ENCODE peak calls at places on chromosomes 11 and 22, in nine cellular contexts. One of them, this sample, is unnamed.

GRCh38 chr22:36010090-36010489 is 18.5 kb downstream of the RBFOX2 start:
- DNase-seq in cardiac septum: no peak
- DNase-seq in progenitor cell of endocrine pancreas: peak; percentile 28
- DNase-seq in stimulated activated CD4-positive, alpha-beta T cell treated with anti-CD3 and anti-CD28 coated beads, Interleukin-12 subunit alpha, Interleukin-12 subunit beta, amount 100 ng/mL, for 4 hours: no peak
- DNase-seq in effector CD4-positive, alpha-beta T cell: no peak
- DNase-seq in NCI-H2029 treated with DMSO at 0.1 percent for 48 hours: peak; percentile 47
- DNase-seq in stimulated activated CD8-positive, alpha-beta memory T cell treated with anti-CD3 and anti-CD28 coated beads, Interleukin-4, amount 100 ng/mL, for 1 hour: no peak
- DNase-seq in NCI-H1092: peak; percentile 72
- DNase-seq in NAMALWA: no peak
- DNase-seq in this sample: peak; percentile 50

GRCh38 chr11:69840371-69841169 is 21.4 kb upstream of the FGF3 start:
- DNase-seq in NCI-H1092: no peak
- DNase-seq in progenitor cell of endocrine pancreas: no peak
- DNase-seq in stimulated activated CD8-positive, alpha-beta memory T cell treated with anti-CD3 and anti-CD28 coated beads, Interleukin-4, amount 100 ng/mL, for 1 hour: no peak
- DNase-seq in NCI-H2029 treated with DMSO at 0.1 percent for 48 hours: no peak
- DNase-seq in cardiac septum: no peak
- DNase-seq in NAMALWA: no peak
- DNase-seq in effector CD4-positive, alpha-beta T cell: no peak
- DNase-seq in stimulated activated CD4-positive, alpha-beta T cell treated with anti-CD3 and anti-CD28 coated beads, Interleukin-12 subunit alpha, Interleukin-12 subunit beta, amount 100 ng/mL, for 4 hours: no peak
- DNase-seq in this sample: peak; percentile 50

GRCh38 chr11:2301631-2302272 is at the start of the genes C11orf21 and TSPAN32:
- DNase-seq in stimulated activated CD4-positive, alpha-beta T cell treated with anti-CD3 and anti-CD28 coated beads, Interleukin-12 subunit alpha, Interleukin-12 subunit beta, amount 100 ng/mL, for 4 hours: peak; percentile 32
- DNase-seq in progenitor cell of endocrine pancreas: no peak
- DNase-seq in NAMALWA: peak; percentile 28
- DNase-seq in NCI-H1092: no peak
- DNase-seq in NCI-H2029 treated with DMSO at 0.1 percent for 48 hours: no peak
- DNase-seq in stimulated activated CD8-positive, alpha-beta memory T cell treated with anti-CD3 and anti-CD28 coated beads, Interleukin-4, amount 100 ng/mL, for 1 hour: peak; percentile 46
- DNase-seq in effector CD4-positive, alpha-beta T cell: peak; percentile 43
- DNase-seq in cardiac septum: peak; percentile 94
- DNase-seq in this sample: peak; percentile 46

GRCh38 chr22:50622723-50623327 is 5.1 kb downstream of the ARSA start:
- DNase-seq in progenitor cell of endocrine pancreas: no peak
- DNase-seq in NCI-H1092: no peak
- DNase-seq in stimulated activated CD4-positive, alpha-beta T cell treated with anti-CD3 and anti-CD28 coated beads, Interleukin-12 subunit alpha, Interleukin-12 subunit beta, amount 100 ng/mL, for 4 hours: no peak
- DNase-seq in NCI-H2029 treated with DMSO at 0.1 percent for 48 hours: peak; percentile 57
- DNase-seq in effector CD4-positive, alpha-beta T cell: no peak
- DNase-seq in NAMALWA: no peak
- DNase-seq in cardiac septum: peak; percentile 41
- DNase-seq in stimulated activated CD8-positive, alpha-beta memory T cell treated with anti-CD3 and anti-CD28 coated beads, Interleukin-4, amount 100 ng/mL, for 1 hour: no peak
- DNase-seq in this sample: no peak

GRCh38 chr11:118531597-118532084 is 649 bp downstream of the TMEM25 start:
- DNase-seq in NCI-H1092: no peak
- DNase-seq in NCI-H2029 treated with DMSO at 0.1 percent for 48 hours: no peak
- DNase-seq in cardiac septum: no peak
- DNase-seq in stimulated activated CD4-positive, alpha-beta T cell treated with anti-CD3 and anti-CD28 coated beads, Interleukin-12 subunit alpha, Interleukin-12 subunit beta, amount 100 ng/mL, for 4 hours: no peak
- DNase-seq in stimulated activated CD8-positive, alpha-beta memory T cell treated with anti-CD3 and anti-CD28 coated beads, Interleukin-4, amount 100 ng/mL, for 1 hour: no peak
- DNase-seq in progenitor cell of endocrine pancreas: no peak
- DNase-seq in effector CD4-positive, alpha-beta T cell: no peak
- DNase-seq in NAMALWA: no peak
- DNase-seq in this sample: no peak

GRCh38 chr22:48943567-48944432 is 883.9 kb downstream of the BRD1 start:
- DNase-seq in effector CD4-positive, alpha-beta T cell: no peak
- DNase-seq in stimulated activated CD4-positive, alpha-beta T cell treated with anti-CD3 and anti-CD28 coated beads, Interleukin-12 subunit alpha, Interleukin-12 subunit beta, amount 100 ng/mL, for 4 hours: no peak
- DNase-seq in NCI-H1092: no peak
- DNase-seq in stimulated activated CD8-positive, alpha-beta memory T cell treated with anti-CD3 and anti-CD28 coated beads, Interleukin-4, amount 100 ng/mL, for 1 hour: no peak
- DNase-seq in cardiac septum: peak; percentile 63
- DNase-seq in progenitor cell of endocrine pancreas: peak; percentile 39
- DNase-seq in NCI-H2029 treated with DMSO at 0.1 percent for 48 hours: no peak
- DNase-seq in NAMALWA: peak; percentile 18
- DNase-seq in this sample: peak; percentile 67

GRCh38 chr11:44732564-44732963 is 5.8 kb downstream of the TSPAN18 start:
- DNase-seq in NAMALWA: no peak
- DNase-seq in effector CD4-positive, alpha-beta T cell: no peak
- DNase-seq in stimulated activated CD8-positive, alpha-beta memory T cell treated with anti-CD3 and anti-CD28 coated beads, Interleukin-4, amount 100 ng/mL, for 1 hour: no peak
- DNase-seq in progenitor cell of endocrine pancreas: no peak
- DNase-seq in NCI-H1092: no peak
- DNase-seq in cardiac septum: no peak
- DNase-seq in stimulated activated CD4-positive, alpha-beta T cell treated with anti-CD3 and anti-CD28 coated beads, Interleukin-12 subunit alpha, Interleukin-12 subunit beta, amount 100 ng/mL, for 4 hours: no peak
- DNase-seq in NCI-H2029 treated with DMSO at 0.1 percent for 48 hours: no peak
- DNase-seq in this sample: no peak

GRCh38 chr11:3077174-3077839 is 20.1 kb upstream of the CARS1 start:
- DNase-seq in NAMALWA: no peak
- DNase-seq in NCI-H2029 treated with DMSO at 0.1 percent for 48 hours: no peak
- DNase-seq in cardiac septum: no peak
- DNase-seq in stimulated activated CD4-positive, alpha-beta T cell treated with anti-CD3 and anti-CD28 coated beads, Interleukin-12 subunit alpha, Interleukin-12 subunit beta, amount 100 ng/mL, for 4 hours: no peak
- DNase-seq in NCI-H1092: no peak
- DNase-seq in progenitor cell of endocrine pancreas: no peak
- DNase-seq in stimulated activated CD8-positive, alpha-beta memory T cell treated with anti-CD3 and anti-CD28 coated beads, Interleukin-4, amount 100 ng/mL, for 1 hour: no peak
- DNase-seq in effector CD4-positive, alpha-beta T cell: no peak
- DNase-seq in this sample: no peak

GRCh38 chr11:6705905-6706535 is 22.9 kb upstream of the MRPL17 start:
- DNase-seq in NAMALWA: peak; percentile 73
- DNase-seq in stimulated activated CD4-positive, alpha-beta T cell treated with anti-CD3 and anti-CD28 coated beads, Interleukin-12 subunit alpha, Interleukin-12 subunit beta, amount 100 ng/mL, for 4 hours: peak; percentile 32
- DNase-seq in effector CD4-positive, alpha-beta T cell: peak; percentile 17
- DNase-seq in stimulated activated CD8-positive, alpha-beta memory T cell treated with anti-CD3 and anti-CD28 coated beads, Interleukin-4, amount 100 ng/mL, for 1 hour: no peak
- DNase-seq in cardiac septum: no peak
- DNase-seq in NCI-H1092: no peak
- DNase-seq in NCI-H2029 treated with DMSO at 0.1 percent for 48 hours: peak; percentile 11
- DNase-seq in progenitor cell of endocrine pancreas: peak; percentile 16
- DNase-seq in this sample: no peak